ENCODE peak calls at places on chromosomes 12 and 14, in ten cellular contexts. G, S, L, D, O, Z, P, A, V and R are unnamed samples.

GRCh38 chr12:81161680-81162079 is 83.8 kb downstream of the ACSS3 start:
- DNase-seq in V (no peak), Z (no peak), P (no peak), D (peak), G (no peak), S (no peak), O (no peak), L (no peak), A (peak), R (no peak)

GRCh38 chr14:95463173-95463901 is 53.1 kb downstream of the SYNE3 start:
- DNase-seq in V (no peak), O (no peak), P (no peak), A (no peak), Z (peak), S (peak), L (no peak), G (peak), D (peak), R (no peak)

GRCh38 chr12:20492251-20492728 is 124.0 kb downstream of the PDE3A start:
- DNase-seq in D (no peak), S (no peak), V (no peak), L (no peak), G (no peak), A (no peak), P (no peak), Z (peak), O (no peak), R (no peak)

GRCh38 chr12:93982847-93983315 is 165.5 kb upstream of the PLXNC1 start:
- DNase-seq in L (no peak), V (no peak), A (no peak), Z (no peak), D (no peak), O (no peak), P (no peak), S (no peak), G (no peak), R (no peak)

GRCh38 chr12:6463211-6463610 is 7.3 kb downstream of the VAMP1 start:
- DNase-seq in A (peak), G (no peak), D (no peak), P (no peak), L (no peak), Z (peak), S (peak), V (no peak), O (no peak), R (no peak)

GRCh38 chr12:76666272-76666845 is 97.6 kb upstream of the ZDHHC17 start:
- DNase-seq in D (no peak), V (no peak), P (no peak), S (no peak), A (no peak), Z (no peak), O (no peak), G (no peak), L (no peak), R (no peak)

GRCh38 chr14:49417790-49418189 is 168.4 kb downstream of the RPS29 start:
- DNase-seq in V (no peak), P (no peak), L (no peak), S (no peak), Z (no peak), O (no peak), A (no peak), G (no peak), D (no peak), R (no peak)

GRCh38 chr12:28998662-28999120 is 150.4 kb upstream of the FAR2 start:
- DNase-seq in O (no peak), A (no peak), Z (peak), V (no peak), L (peak), S (no peak), G (no peak), P (no peak), D (no peak), R (no peak)

GRCh38 chr12:107404981-107405380 is 280.6 kb upstream of the PWP1 start:
- DNase-seq in Z (peak), P (no peak), D (no peak), L (peak), V (no peak), S (peak), G (no peak), O (no peak), A (no peak), R (no peak)

GRCh38 chr14:23551266-23552028 is at the start of gene ZFHX2:
- DNase-seq in G (peak), S (peak), P (peak), V (peak), L (peak), Z (peak), O (peak), D (peak), A (peak), R (no peak)

GRCh38 chr14:101027966-101028365 is 124.4 kb upstream of the RTL1 start:
- DNase-seq in L (no peak), Z (no peak), A (peak), V (peak), D (no peak), G (no peak), O (no peak), S (no peak), P (no peak), R (no peak)

GRCh38 chr14:72332871-72333270 is 400.6 kb downstream of the RGS6 start:
- DNase-seq in S (no peak), Z (no peak), A (no peak), D (no peak), G (no peak), O (no peak), P (no peak), V (no peak), L (no peak), R (no peak)

GRCh38 chr12:32273063-32273521 is 126.3 kb upstream of the FGD4 start:
- DNase-seq in P (no peak), S (no peak), L (no peak), A (no peak), G (no peak), V (no peak), Z (no peak), O (no peak), D (no peak), R (no peak)

GRCh38 chr12:49017764-49018281 is 753 bp downstream of the PRKAG1 start:
- DNase-seq in O (no peak), A (no peak), Z (peak), D (no peak), L (peak), S (no peak), G (no peak), P (no peak), V (no peak), R (peak)

GRCh38 chr14:95256011-95256775 is 63.5 kb downstream of the CLMN start:
- DNase-seq in L (no peak), D (no peak), G (no peak), S (no peak), A (no peak), V (no peak), P (no peak), Z (no peak), O (no peak), R (peak)

GRCh38 chr14:21163721-21164120 is 7.9 kb upstream of the OR5AU1 start:
- DNase-seq in O (no peak), S (no peak), V (no peak), G (no peak), D (no peak), Z (no peak), P (no peak), L (no peak), A (no peak), R (no peak)

GRCh38 chr14:56664811-56665421 is 85.3 kb downstream of the TMEM260 start:
- DNase-seq in Z (no peak), A (no peak), G (no peak), O (no peak), S (no peak), V (no peak), L (no peak), D (no peak), P (no peak), R (no peak)

GRCh38 chr12:67366530-67367196 is 97.5 kb downstream of the CAND1 start:
- DNase-seq in S (no peak), O (no peak), D (no peak), G (no peak), A (no peak), P (no peak), V (no peak), Z (no peak), L (no peak), R (no peak)

GRCh38 chr14:22822619-22823551 is 6.8 kb upstream of the MRPL52 start:
- DNase-seq in S (peak), L (peak), D (peak), A (peak), V (no peak), P (peak), Z (peak), G (peak), O (peak), R (peak)

GRCh38 chr12:93003540-93004239 is 74.6 kb upstream of the EEA1 start:
- DNase-seq in D (no peak), A (no peak), P (no peak), Z (no peak), G (no peak), S (no peak), V (no peak), O (no peak), L (no peak), R (no peak)

GRCh38 chr12:127025545-127025944 is 1241.4 kb upstream of the TMEM132C start:
- DNase-seq in D (no peak), S (no peak), G (no peak), O (no peak), Z (no peak), P (no peak), L (no peak), A (no peak), V (no peak), R (no peak)

GRCh38 chr12:32512379-32512778 is 113.0 kb downstream of the FGD4 start:
- DNase-seq in G (no peak), P (no peak), Z (no peak), L (no peak), V (no peak), D (no peak), S (no peak), A (no peak), O (no peak), R (no peak)

GRCh38 chr12:87661770-87662402 is 367.3 kb downstream of the C12orf50 start:
- DNase-seq in Z (no peak), V (no peak), O (no peak), L (no peak), D (no peak), P (no peak), G (no peak), A (no peak), S (no peak), R (no peak)

GRCh38 chr12:76018111-76018510 is 13.5 kb downstream of the PHLDA1 start:
- DNase-seq in G (no peak), L (peak), P (no peak), D (no peak), A (no peak), V (no peak), S (no peak), O (no peak), Z (no peak), R (no peak)

GRCh38 chr12:124240493-124240892 is 54.4 kb upstream of the RFLNA start:
- DNase-seq in V (no peak), G (no peak), A (peak), D (no peak), Z (peak), P (no peak), L (peak), S (no peak), O (no peak), R (no peak)

GRCh38 chr12:132649226-132649945 is 30.8 kb downstream of the P2RX2 start:
- DNase-seq in A (no peak), S (no peak), V (no peak), O (no peak), Z (no peak), D (peak), G (no peak), L (no peak), P (no peak), R (no peak)

GRCh38 chr12:3216726-3217682 is 139.8 kb downstream of the TSPAN9 start:
- DNase-seq in V (peak), S (no peak), P (peak), L (no peak), Z (peak), D (no peak), A (no peak), O (no peak), G (no peak), R (peak)

GRCh38 chr14:23482814-23483128 is 13.3 kb downstream of the NGDN start:
- DNase-seq in P (no peak), G (no peak), D (no peak), V (no peak), S (no peak), L (no peak), O (no peak), A (no peak), Z (no peak), R (no peak)

GRCh38 chr14:33714527-33715222 is 236.2 kb downstream of the EGLN3 start:
- DNase-seq in S (no peak), P (no peak), A (no peak), V (no peak), O (no peak), D (no peak), Z (peak), L (no peak), G (no peak), R (no peak)

GRCh38 chr12:28563926-28564325 is 373.7 kb downstream of the CCDC91 start:
- DNase-seq in A (no peak), D (no peak), L (no peak), O (no peak), Z (no peak), S (no peak), V (no peak), P (no peak), G (no peak), R (no peak)

GRCh38 chr12:85759217-85759616 is 77.0 kb downstream of the RASSF9 start:
- DNase-seq in D (no peak), L (no peak), S (no peak), P (no peak), O (no peak), G (no peak), A (no peak), Z (no peak), V (no peak), R (no peak)

GRCh38 chr14:57686317-57686716 is 179.6 kb downstream of the SLC35F4 start:
- DNase-seq in D (no peak), L (no peak), Z (no peak), A (no peak), S (no peak), P (no peak), V (no peak), O (no peak), G (no peak), R (no peak)

GRCh38 chr12:46944771-46945170 is 119.0 kb upstream of the SLC38A4 start:
- DNase-seq in D (no peak), G (no peak), P (no peak), O (no peak), S (no peak), L (no peak), Z (no peak), V (no peak), A (no peak), R (no peak)

GRCh38 chr14:75070383-75070782 is 942 bp downstream of the ZC2HC1C start:
- DNase-seq in A (no peak), S (no peak), L (no peak), O (no peak), P (no peak), Z (no peak), G (peak), V (no peak), D (peak), R (no peak)

GRCh38 chr12:21526053-21526452 is at the start of gene SPX:
- DNase-seq in O (no peak), S (no peak), P (no peak), A (no peak), G (no peak), Z (no peak), D (no peak), V (no peak), L (no peak), R (no peak)

GRCh38 chr12:89954259-89954658 is 245.6 kb upstream of the ATP2B1 start:
- DNase-seq in A (no peak), L (no peak), Z (no peak), O (no peak), V (no peak), P (no peak), D (no peak), S (no peak), G (no peak), R (no peak)

GRCh38 chr12:10069099-10069498 is 29.7 kb downstream of the CLEC1A start:
- DNase-seq in S (no peak), G (no peak), D (no peak), P (no peak), A (no peak), V (no peak), L (no peak), Z (peak), O (no peak), R (no peak)

GRCh38 chr12:128531153-128531552 is 264.2 kb downstream of the TMEM132C start:
- DNase-seq in D (no peak), Z (no peak), O (no peak), G (no peak), S (no peak), P (no peak), L (no peak), A (no peak), V (no peak), R (no peak)

DNA sequence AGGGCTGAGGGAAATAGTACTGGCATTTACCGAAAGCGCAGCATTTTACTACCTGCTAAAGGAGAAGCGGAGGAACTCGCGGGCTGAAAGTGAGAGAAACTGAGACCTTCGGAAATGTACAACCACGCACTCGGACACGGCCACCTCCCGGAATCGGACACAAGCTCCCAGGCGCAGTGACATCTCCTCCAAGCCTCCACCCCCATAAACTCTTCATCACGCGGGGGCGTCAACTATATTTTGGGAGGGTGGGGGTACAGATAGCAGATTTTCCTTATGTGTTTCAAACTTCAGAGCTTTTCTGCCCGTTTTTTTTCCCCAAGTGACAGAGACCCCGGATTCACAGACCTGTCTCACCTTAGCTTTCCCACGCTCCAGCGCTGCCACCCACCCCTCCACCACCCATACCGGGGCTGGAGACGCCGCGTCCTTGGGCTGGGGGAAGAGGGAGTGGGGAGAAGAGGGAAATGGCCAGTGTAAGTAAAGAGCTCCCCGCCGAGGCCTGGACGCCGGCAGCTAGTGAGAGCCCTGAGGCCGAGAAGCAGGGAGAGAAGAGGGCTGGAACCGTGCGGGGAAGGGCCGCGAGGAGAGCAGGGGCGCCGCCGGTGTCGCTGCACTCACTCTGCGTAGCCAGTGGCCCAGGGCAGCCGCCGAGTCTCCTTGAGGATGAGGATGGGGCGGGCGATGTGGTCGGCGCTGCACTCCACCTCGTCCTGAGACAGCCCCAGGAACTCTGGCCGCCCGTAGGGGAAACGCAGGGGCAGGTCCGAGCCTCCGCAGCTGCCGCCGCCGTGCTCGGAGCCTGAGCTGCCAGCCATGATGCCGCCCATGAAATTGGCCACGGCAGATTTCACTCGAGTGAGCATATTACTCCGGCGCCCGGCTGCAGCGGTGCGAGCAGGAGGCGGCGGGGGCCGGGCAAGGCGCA is 815 bp downstream of the PPM1H start:
- DNase-seq in V (peak), L (peak), P (peak), O (peak), G (peak), S (no peak), D (peak), A (peak), Z (peak), R (peak)
- TF ChIP-seq CTCF in V (no peak), L (no peak), P (no peak), O (no peak), G (no peak), S (no peak), D (no peak), A (no peak), Z (no peak), R (no peak)

GRCh38 chr12:45268672-45269406 is 52.9 kb downstream of the ANO6 start:
- DNase-seq in D (peak), A (peak), Z (peak), V (peak), O (peak), P (peak), L (peak), G (peak), S (no peak), R (peak)
- H3K27ac ChIP-seq in D (peak), A (peak), Z (peak), V (peak), O (peak), P (peak), L (peak), G (peak), S (no peak), R (peak)

GRCh38 chr12:56266634-56267442 is at the start of gene COQ10A:
- DNase-seq in D (peak), O (peak), S (peak), L (peak), V (peak), A (peak), P (peak), G (peak), Z (peak), R (peak)
- TF ChIP-seq CTCF in D (peak), O (peak), S (peak), L (peak), V (peak), A (peak), P (peak), G (peak), Z (peak), R (peak)

GRCh38 chr12:53604581-53604980 is 21.6 kb downstream of the ATF7 start:
- DNase-seq in Z (no peak), P (no peak), V (no peak), L (no peak), A (no peak), G (no peak), D (no peak), O (no peak), S (no peak), R (no peak)
- H3K27ac ChIP-seq in Z (no peak), P (no peak), V (no peak), L (no peak), A (no peak), G (no peak), D (no peak), O (no peak), S (no peak), R (no peak)

GRCh38 chr12:71360013-71360412 is 79.6 kb upstream of the LGR5 start:
- DNase-seq in V (no peak), P (no peak), A (no peak), Z (no peak), L (no peak), O (no peak), S (no peak), G (no peak), D (no peak), R (no peak)
- TF ChIP-seq CTCF in V (no peak), P (no peak), A (no peak), Z (no peak), L (no peak), O (no peak), S (no peak), G (no peak), D (no peak), R (no peak)

GRCh38 chr12:26109343-26109841 is 15.4 kb downstream of the BHLHE41 start:
- DNase-seq in O (no peak), V (no peak), G (peak), S (no peak), A (no peak), P (peak), L (no peak), D (no peak), Z (no peak), R (no peak)
- H3K27ac ChIP-seq in O (no peak), V (no peak), G (peak), S (no peak), A (peak), P (peak), L (no peak), D (no peak), Z (no peak), R (no peak)

GRCh38 chr12:69630191-69630590 is 19.5 kb upstream of the LRRC10 start:
- DNase-seq in Z (no peak), D (no peak), G (no peak), O (no peak), L (no peak), A (no peak), V (no peak), P (no peak), S (no peak), R (no peak)

DNA sequence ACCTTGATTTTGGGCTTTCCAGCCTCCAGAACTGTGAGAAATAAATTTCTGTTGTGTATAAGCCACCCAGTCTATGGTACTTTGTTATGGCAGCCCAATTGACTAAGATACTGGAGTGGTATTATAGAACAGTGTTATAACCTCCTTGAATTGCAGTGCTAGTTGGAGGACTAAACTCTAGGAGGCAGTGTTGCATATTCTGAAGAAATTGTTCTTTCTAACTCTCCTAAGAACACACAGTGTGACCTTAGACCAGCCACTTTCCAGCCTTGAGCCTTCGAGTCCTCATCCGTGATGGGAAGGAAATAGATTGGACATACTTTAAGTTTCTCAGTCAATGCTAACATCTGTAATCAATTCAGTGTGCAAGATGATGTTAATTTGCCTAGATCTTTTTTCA is 22.4 kb upstream of the LRRC10 start:
- DNase-seq in A (no peak), O (no peak), D (no peak), G (no peak), Z (no peak), P (no peak), L (no peak), S (no peak), V (no peak), R (no peak)
- TF ChIP-seq CTCF in A (no peak), O (no peak), D (no peak), G (no peak), Z (no peak), P (no peak), L (no peak), S (no peak), V (no peak), R (no peak)